ENCODE peak calls at places on chromosomes 4 and X, in four cellular contexts. R is HFF-Myc; I is CD8-positive, alpha-beta memory T cell; W is DMS53. E is an unnamed sample.

GRCh38 chrX:21700967-21701366 is 42.8 kb upstream of the KLHL34 start:
- DNase-seq in R (no peak), W (no peak), I (no peak), E (no peak)

GRCh38 chr4:183438458-183439113 is 5.8 kb upstream of the CDKN2AIP start:
- DNase-seq in W (peak), R (peak), I (no peak), E (peak)

GRCh38 chrX:11953615-11954014 is 184.7 kb upstream of the FRMPD4 start:
- DNase-seq in I (no peak), W (no peak), R (peak), E (no peak)

GRCh38 chr4:158581161-158581560 is 59.5 kb downstream of the RXFP1 start:
- DNase-seq in R (no peak), W (no peak), I (no peak), E (no peak)

GRCh38 chr4:4735870-4736269 is 123.6 kb upstream of the MSX1 start:
- DNase-seq in W (no peak), I (no peak), R (no peak), E (no peak)

GRCh38 chr4:26821677-26822503 is 38.8 kb upstream of the STIM2 start:
- DNase-seq in W (peak), R (no peak), I (no peak), E (peak)

GRCh38 chrX:43450355-43450754 is 205.7 kb upstream of the MAOA start:
- DNase-seq in I (no peak), R (no peak), W (no peak), E (no peak)

GRCh38 chr4:98648602-98649001 is 9.8 kb downstream of the TSPAN5 start:
- DNase-seq in R (no peak), I (no peak), W (no peak), E (no peak)

GRCh38 chrX:17374619-17375360 is at the start of gene NHS:
- DNase-seq in R (no peak), I (no peak), W (peak), E (peak)